ENCODE peak calls at places on chromosomes 6 and 20, in four cellular contexts. T, E, P and U are unnamed samples.

GRCh38 chr6:89501239-89501638 is 68.3 kb downstream of the ANKRD6 start:
- DNase-seq in T (no peak), E (no peak), P (no peak), U (no peak)

GRCh38 chr6:106739387-106739786 is 110.0 kb downstream of the QRSL1 start:
- DNase-seq in T (peak), E (no peak), P (peak), U (peak)

GRCh38 chr20:22288156-22288555 is 296.2 kb downstream of the FOXA2 start:
- DNase-seq in T (no peak), E (no peak), P (no peak), U (no peak)

GRCh38 chr6:137493218-137494038 is 766 bp downstream of the OLIG3 start:
- DNase-seq in T (no peak), E (no peak), P (no peak), U (no peak)

GRCh38 chr6:13807691-13808090 is 6.7 kb downstream of the MCUR1 start:
- DNase-seq in T (no peak), E (no peak), P (no peak), U (no peak)

GRCh38 chr6:27837636-27838512 is 74.3 kb downstream of the OR2B2 start:
- DNase-seq in T (peak), E (peak), P (peak), U (peak)

GRCh38 chr6:42963855-42964605 is 3.5 kb downstream of the GNMT start:
- DNase-seq in T (peak), E (no peak), P (no peak), U (no peak)

GRCh38 chr6:20755631-20756030 is 221.4 kb downstream of the CDKAL1 start:
- DNase-seq in T (peak), E (no peak), P (no peak), U (no peak)

GRCh38 chr6:37244430-37245310 is 12.9 kb upstream of the TBC1D22B start:
- DNase-seq in T (peak), E (peak), P (peak), U (peak)

GRCh38 chr6:112660626-112661025 is 313.5 kb downstream of the RFPL4B start:
- DNase-seq in T (peak), E (no peak), P (no peak), U (no peak)

GRCh38 chr6:74409447-74409846 is 713.4 kb downstream of the CD109 start:
- DNase-seq in T (peak), E (no peak), P (no peak), U (no peak)

DNA sequence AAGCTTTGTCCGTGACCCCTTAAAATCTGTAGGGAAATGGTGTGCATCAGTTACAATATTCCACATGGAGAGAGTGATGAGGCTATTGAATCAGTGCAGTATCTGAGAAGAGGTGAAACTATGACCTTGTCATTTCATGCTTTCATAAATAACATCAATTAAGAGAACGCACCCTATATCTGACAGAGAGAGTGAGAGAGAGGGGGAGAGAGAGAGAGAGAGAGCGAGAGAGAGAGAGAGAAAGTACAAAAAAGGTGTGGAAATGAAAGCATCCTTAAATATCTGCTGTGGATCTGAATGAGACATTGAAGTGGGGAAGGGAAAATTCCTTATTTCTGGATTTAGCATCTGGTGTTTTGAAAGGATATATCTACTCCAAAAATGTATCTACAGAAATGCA is 12.4 kb downstream of the GSTA4 start:
- DNase-seq in T (no peak), E (no peak), P (no peak), U (no peak)
- H3K4me3 ChIP-seq in T (no peak), E (no peak), P (no peak), U (no peak)

GRCh38 chr6:155274533-155274932 is 10.7 kb downstream of the CLDN20 start:
- DNase-seq in T (peak), E (no peak), P (no peak), U (no peak)

GRCh38 chr6:155274106-155274505 is 10.3 kb downstream of the CLDN20 start:
- DNase-seq in T (no peak), E (no peak), P (no peak), U (no peak)

GRCh38 chr6:155275808-155276480 is 12.1 kb downstream of the CLDN20 start:
- DNase-seq in T (no peak), E (no peak), P (no peak), U (no peak)

GRCh38 chr6:155278319-155279049 is 14.7 kb downstream of the CLDN20 start:
- DNase-seq in T (peak), E (no peak), P (no peak), U (no peak)

GRCh38 chr6:155276638-155277037 is 12.8 kb downstream of the CLDN20 start:
- DNase-seq in T (no peak), E (no peak), P (no peak), U (no peak)
- H3K4me3 ChIP-seq in T (no peak), E (no peak), P (no peak), U (no peak)

GRCh38 chr6:129331450-129332138 is 378.4 kb downstream of the ARHGAP18 start:
- DNase-seq in T (peak), E (no peak), P (no peak), U (no peak)
- H3K4me3 ChIP-seq in T (no peak), E (no peak), P (no peak), U (no peak)

DNA sequence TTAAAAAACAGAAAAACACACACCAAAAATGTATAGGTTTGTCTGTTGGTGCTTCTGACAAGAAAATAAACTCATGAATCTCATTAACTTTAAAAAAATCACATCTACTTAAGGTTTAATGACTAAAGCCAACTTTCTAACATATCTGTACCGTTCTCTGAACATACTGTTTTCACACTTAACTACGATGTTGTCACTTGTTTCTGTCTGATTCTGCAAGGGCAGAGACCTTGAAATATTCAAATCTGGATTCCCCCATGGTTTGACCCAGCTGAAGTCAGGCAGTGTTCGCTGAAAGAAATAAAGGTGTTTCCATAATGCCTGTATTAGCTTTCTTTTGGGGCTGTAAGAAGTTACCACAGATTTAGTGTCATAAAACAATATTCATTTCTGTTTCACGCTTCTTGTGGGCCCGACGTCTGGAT is 2.7 kb upstream of the ASXL1 start:
- DNase-seq in T (no peak), E (no peak), P (no peak), U (no peak)
- H3K4me3 ChIP-seq in T (no peak), E (no peak), P (no peak), U (no peak)